ENCODE peak calls at places on chromosomes 6 and 20, in four cellular contexts. One of them, this sample, is unnamed.

GRCh38 chr6:108665495-108666196 is 104.9 kb downstream of the FOXO3 start:
- DNase-seq in HCT116: no peak
- DNase-seq in transverse colon: no peak
- DNase-seq in upper lobe of left lung: no peak
- DNase-seq in this sample: no peak

GRCh38 chr6:144314003-144314485 is 28.9 kb downstream of the UTRN start:
- DNase-seq in HCT116: no peak
- DNase-seq in upper lobe of left lung: peak
- DNase-seq in transverse colon: no peak
- DNase-seq in this sample: no peak

GRCh38 chr20:37941332-37941731 is 38.4 kb downstream of the VSTM2L start:
- DNase-seq in upper lobe of left lung: peak
- DNase-seq in transverse colon: no peak
- DNase-seq in HCT116: no peak
- DNase-seq in this sample: peak

GRCh38 chr6:44399991-44400390 is 12.5 kb downstream of the CDC5L start:
- DNase-seq in HCT116: no peak
- DNase-seq in transverse colon: no peak
- DNase-seq in upper lobe of left lung: no peak
- DNase-seq in this sample: no peak

GRCh38 chr20:45489083-45489531 is 19.6 kb downstream of the WFDC2 start:
- DNase-seq in HCT116: peak
- DNase-seq in upper lobe of left lung: no peak
- DNase-seq in transverse colon: no peak
- DNase-seq in this sample: no peak

GRCh38 chr6:50259903-50260302 is 210.2 kb upstream of the DEFB112 start:
- DNase-seq in upper lobe of left lung: no peak
- DNase-seq in HCT116: no peak
- DNase-seq in transverse colon: no peak
- DNase-seq in this sample: no peak

GRCh38 chr6:36624461-36625160 is 30.4 kb downstream of the SRSF3 start:
- DNase-seq in upper lobe of left lung: no peak
- DNase-seq in HCT116: no peak
- DNase-seq in transverse colon: peak
- DNase-seq in this sample: no peak

GRCh38 chr20:46638367-46639274 is 12.6 kb downstream of the SLC13A3 start:
- DNase-seq in transverse colon: no peak
- DNase-seq in upper lobe of left lung: no peak
- DNase-seq in HCT116: no peak
- DNase-seq in this sample: no peak

GRCh38 chr20:9054176-9054575 is 14.7 kb upstream of the PLCB4 start:
- DNase-seq in HCT116: no peak
- DNase-seq in transverse colon: no peak
- DNase-seq in upper lobe of left lung: no peak
- DNase-seq in this sample: no peak

GRCh38 chr6:14458669-14459266 is 341.2 kb downstream of the CD83 start:
- DNase-seq in transverse colon: no peak
- DNase-seq in HCT116: no peak
- DNase-seq in upper lobe of left lung: no peak
- DNase-seq in this sample: peak

GRCh38 chr6:42296614-42297013 is 79.0 kb upstream of the MRPS10 start:
- DNase-seq in HCT116: no peak
- DNase-seq in transverse colon: no peak
- DNase-seq in upper lobe of left lung: no peak
- DNase-seq in this sample: no peak

GRCh38 chr20:18857640-18858039 is 44.1 kb downstream of the SCP2D1 start:
- DNase-seq in upper lobe of left lung: no peak
- DNase-seq in transverse colon: no peak
- DNase-seq in HCT116: no peak
- DNase-seq in this sample: no peak

GRCh38 chr6:118597636-118598035 is 49.5 kb downstream of the PLN start:
- DNase-seq in upper lobe of left lung: no peak
- DNase-seq in transverse colon: no peak
- DNase-seq in HCT116: no peak
- DNase-seq in this sample: no peak

GRCh38 chr6:104855507-104855906 is 4.2 kb downstream of the HACE1 start:
- DNase-seq in upper lobe of left lung: no peak
- DNase-seq in HCT116: no peak
- DNase-seq in transverse colon: no peak
- DNase-seq in this sample: no peak

GRCh38 chr6:109182590-109182989 is 87.3 kb downstream of the CEP57L1 start:
- DNase-seq in HCT116: no peak
- DNase-seq in upper lobe of left lung: no peak
- DNase-seq in transverse colon: no peak
- DNase-seq in this sample: no peak

GRCh38 chr6:37622639-37623038 is 75.0 kb downstream of the MDGA1 start:
- DNase-seq in transverse colon: no peak
- DNase-seq in HCT116: no peak
- DNase-seq in upper lobe of left lung: no peak
- DNase-seq in this sample: no peak

GRCh38 chr6:157017861-157018260 is 240.7 kb downstream of the ARID1B start:
- DNase-seq in upper lobe of left lung: no peak
- DNase-seq in HCT116: no peak
- DNase-seq in transverse colon: no peak
- DNase-seq in this sample: no peak

GRCh38 chr6:24658573-24659511 is 7.9 kb downstream of the TDP2 start:
- DNase-seq in HCT116: no peak
- DNase-seq in transverse colon: peak
- DNase-seq in upper lobe of left lung: peak
- DNase-seq in this sample: no peak
- TF ChIP-seq POLR2A in HCT116: no peak
- TF ChIP-seq POLR2A in transverse colon: no peak
- TF ChIP-seq POLR2A in upper lobe of left lung: no peak
- TF ChIP-seq POLR2A in this sample: no peak

DNA sequence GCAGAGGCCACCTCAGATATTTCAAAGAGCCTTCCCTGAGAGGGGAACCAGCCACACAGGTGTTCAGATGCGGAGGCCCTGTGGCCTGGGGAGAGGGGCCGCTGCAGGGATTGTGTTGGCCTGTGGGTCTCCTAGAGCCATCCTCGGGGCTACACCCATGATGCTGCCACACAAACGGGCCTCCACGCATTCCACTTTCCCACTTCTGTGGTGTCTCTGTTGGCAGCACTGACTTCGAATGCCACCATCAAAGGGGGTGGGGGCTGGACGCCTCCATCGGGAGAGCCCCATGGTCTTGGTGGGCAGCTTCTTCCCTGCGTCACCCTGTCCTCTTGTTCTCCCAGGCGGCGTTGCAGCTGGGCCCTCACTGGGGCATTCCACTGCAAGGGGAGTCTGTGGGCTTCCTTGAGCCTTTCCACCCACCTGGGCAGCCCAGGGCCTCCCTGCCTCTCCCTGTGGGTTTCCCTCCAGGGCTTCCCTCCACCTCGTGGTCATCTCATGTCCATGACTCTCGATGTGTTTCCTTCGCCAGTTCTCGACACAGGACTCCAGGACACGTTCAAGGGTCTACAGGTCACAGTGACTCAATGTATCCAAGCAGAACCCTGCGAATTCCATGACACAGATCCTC is 145.5 kb downstream of the ERMARD start:
- DNase-seq in transverse colon: no peak
- DNase-seq in HCT116: no peak
- DNase-seq in upper lobe of left lung: no peak
- DNase-seq in this sample: no peak
- TF ChIP-seq POLR2AphosphoS5 in transverse colon: no peak
- TF ChIP-seq POLR2AphosphoS5 in HCT116: no peak
- TF ChIP-seq POLR2AphosphoS5 in upper lobe of left lung: no peak
- TF ChIP-seq POLR2AphosphoS5 in this sample: no peak

GRCh38 chr6:33426590-33427563 is 7.0 kb downstream of the SYNGAP1 start:
- DNase-seq in HCT116: no peak
- DNase-seq in upper lobe of left lung: no peak
- DNase-seq in transverse colon: no peak
- DNase-seq in this sample: no peak
- H3K27ac ChIP-seq in HCT116: peak
- H3K27ac ChIP-seq in upper lobe of left lung: peak
- H3K27ac ChIP-seq in transverse colon: peak
- H3K27ac ChIP-seq in this sample: peak

GRCh38 chr20:56778765-56779195 is 149.7 kb downstream of the TFAP2C start:
- DNase-seq in upper lobe of left lung: no peak
- DNase-seq in HCT116: no peak
- DNase-seq in transverse colon: no peak
- DNase-seq in this sample: no peak

GRCh38 chr20:56779452-56780143 is 150.5 kb downstream of the TFAP2C start:
- DNase-seq in transverse colon: no peak
- DNase-seq in upper lobe of left lung: no peak
- DNase-seq in HCT116: no peak
- DNase-seq in this sample: no peak

GRCh38 chr20:56781108-56781739 is 152.1 kb downstream of the TFAP2C start:
- DNase-seq in upper lobe of left lung: peak
- DNase-seq in HCT116: no peak
- DNase-seq in transverse colon: no peak
- DNase-seq in this sample: no peak

GRCh38 chr20:56783826-56784225 is 154.7 kb downstream of the TFAP2C start:
- DNase-seq in upper lobe of left lung: no peak
- DNase-seq in transverse colon: no peak
- DNase-seq in HCT116: no peak
- DNase-seq in this sample: no peak

DNA sequence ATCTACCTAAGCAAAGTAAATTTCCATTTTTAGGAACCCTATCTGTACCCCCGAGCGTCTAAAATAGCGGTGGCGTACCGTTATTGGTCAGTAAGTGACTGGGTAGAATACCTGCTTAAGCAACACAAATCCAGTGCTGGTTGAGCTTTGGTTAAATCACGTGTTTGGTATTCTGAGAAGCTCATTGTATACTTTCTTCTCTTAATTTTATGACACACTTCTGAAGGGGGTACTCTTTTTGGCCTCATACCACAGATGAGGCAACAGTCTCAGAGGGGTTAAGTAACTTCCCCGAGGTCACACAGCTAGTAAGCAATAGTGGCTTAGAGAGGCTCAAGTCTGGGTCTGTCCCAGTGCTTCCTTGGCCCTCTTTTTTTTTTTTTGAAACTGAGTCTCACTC is 151.2 kb downstream of the TFAP2C start:
- DNase-seq in upper lobe of left lung: no peak
- DNase-seq in HCT116: no peak
- DNase-seq in transverse colon: no peak
- DNase-seq in this sample: no peak
- TF ChIP-seq POLR2A in upper lobe of left lung: no peak
- TF ChIP-seq POLR2A in HCT116: no peak
- TF ChIP-seq POLR2A in transverse colon: no peak
- TF ChIP-seq POLR2A in this sample: no peak

DNA sequence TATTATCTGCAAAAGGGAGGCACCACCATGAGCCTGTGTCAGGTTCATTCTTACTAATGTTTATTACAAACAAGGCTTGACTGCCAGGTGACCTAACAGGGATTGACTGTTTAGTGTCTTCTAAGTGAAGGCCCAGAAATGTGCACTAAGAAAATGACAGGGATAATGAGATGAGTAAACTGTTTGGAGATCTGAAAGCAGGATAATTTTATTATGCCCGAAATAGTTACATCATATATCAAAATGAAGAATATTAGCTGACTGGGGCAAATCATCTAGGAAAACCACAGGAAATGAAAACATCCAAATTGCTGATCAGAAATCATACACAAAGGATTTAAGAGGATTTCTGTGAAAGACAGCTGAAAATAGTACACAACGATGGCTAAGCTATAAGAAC is 516.7 kb downstream of the HDGFL1 start:
- DNase-seq in upper lobe of left lung: no peak
- DNase-seq in HCT116: no peak
- DNase-seq in transverse colon: no peak
- DNase-seq in this sample: no peak
- TF ChIP-seq POLR2AphosphoS5 in upper lobe of left lung: no peak
- TF ChIP-seq POLR2AphosphoS5 in HCT116: no peak
- TF ChIP-seq POLR2AphosphoS5 in transverse colon: no peak
- TF ChIP-seq POLR2AphosphoS5 in this sample: no peak

DNA sequence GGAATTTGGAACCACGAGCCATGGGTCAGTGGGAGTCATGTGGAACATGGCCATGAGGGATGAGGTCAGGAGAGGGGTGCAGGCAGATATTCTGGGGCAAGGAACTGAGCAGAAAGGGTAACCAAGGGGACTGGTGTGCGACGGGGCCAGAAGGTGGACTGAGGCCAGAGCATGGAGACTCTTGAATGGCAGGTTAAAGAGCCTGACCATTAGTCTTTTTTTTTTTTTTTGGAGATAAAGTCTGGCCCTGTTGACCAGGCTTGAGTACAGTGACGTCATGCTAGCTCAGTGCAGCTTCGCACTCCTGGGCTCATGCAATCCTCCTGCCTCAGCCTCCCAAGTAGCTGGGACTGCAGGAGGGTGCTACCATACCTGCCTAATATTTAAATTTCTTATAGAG is 64.0 kb downstream of the RREB1 start:
- DNase-seq in HCT116: no peak
- DNase-seq in transverse colon: no peak
- DNase-seq in upper lobe of left lung: no peak
- DNase-seq in this sample: no peak
- H3K27ac ChIP-seq in HCT116: no peak
- H3K27ac ChIP-seq in transverse colon: no peak
- H3K27ac ChIP-seq in upper lobe of left lung: no peak
- H3K27ac ChIP-seq in this sample: peak

GRCh38 chr6:2099870-2100269 is 145.5 kb downstream of the GMDS start:
- DNase-seq in transverse colon: no peak
- DNase-seq in upper lobe of left lung: no peak
- DNase-seq in HCT116: no peak
- DNase-seq in this sample: no peak

GRCh38 chr6:2097464-2097863 is 147.9 kb downstream of the GMDS start:
- DNase-seq in upper lobe of left lung: no peak
- DNase-seq in HCT116: no peak
- DNase-seq in transverse colon: no peak
- DNase-seq in this sample: no peak

DNA sequence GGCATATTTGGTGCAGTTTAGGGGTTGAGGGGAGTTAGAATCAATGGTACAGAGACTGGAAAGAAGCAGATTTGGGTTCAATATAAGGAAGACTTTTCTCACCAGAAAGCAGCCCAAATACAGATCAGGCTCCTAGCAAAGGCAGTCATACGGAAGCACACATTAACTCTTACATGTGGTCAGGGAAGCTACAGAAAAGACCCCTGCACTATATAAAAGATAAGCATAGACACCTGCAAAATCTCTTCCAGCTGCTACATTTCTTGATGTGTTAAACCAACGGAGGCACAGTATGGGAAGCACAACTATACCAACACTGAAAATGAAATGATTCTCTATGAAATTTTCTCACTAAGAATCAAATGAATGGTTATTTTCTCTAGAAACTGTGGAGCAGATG is 150.8 kb downstream of the GMDS start:
- DNase-seq in transverse colon: no peak
- DNase-seq in HCT116: no peak
- DNase-seq in upper lobe of left lung: no peak
- DNase-seq in this sample: no peak
- TF ChIP-seq POLR2A in transverse colon: no peak
- TF ChIP-seq POLR2A in HCT116: no peak
- TF ChIP-seq POLR2A in upper lobe of left lung: no peak
- TF ChIP-seq POLR2A in this sample: no peak

This sample was measured in stomach.